ENCODE peak calls at places on chromosomes 1 and 21, in ten cellular contexts. T is testis, F is Panc1, R is tibial artery, B is heart left ventricle, W is neural progenitor cell, S is left ventricle myocardium inferior, H is K562, K is GM23338, N is H9. P is an unnamed sample.

GRCh38 chr1:5632814-5633213 is 359.4 kb downstream of the NPHP4 start:
- DNase-seq in T (no peak), F (no peak), R (no peak), B (no peak), W (no peak), S (no peak), H (no peak), K (no peak), N (no peak), P (no peak)

GRCh38 chr1:169595764-169596711 is 9.8 kb upstream of the F5 start:
- DNase-seq in T (peak; percentile 18), F (no peak), R (no peak), B (no peak), W (peak; percentile 60), S (no peak), H (no peak), K (peak; percentile 74), N (peak; percentile 74), P (peak; percentile 62)

GRCh38 chr1:224114787-224115175 is 870 bp downstream of the FBXO28 start:
- DNase-seq in T (no peak), F (no peak), R (no peak), B (no peak), W (peak; percentile 45), S (no peak), H (no peak), K (peak; percentile 52), N (no peak), P (no peak)

GRCh38 chr1:212667223-212668139 is 32.2 kb downstream of the BATF3 start:
- DNase-seq in T (peak; percentile 32), F (no peak), R (no peak), B (peak; percentile 45), W (no peak), S (no peak), H (peak; percentile 27), K (peak; percentile 39), N (peak; percentile 32), P (no peak)

GRCh38 chr1:44019398-44020044 is 11.7 kb downstream of the SLC6A9 start:
- DNase-seq in T (no peak), F (no peak), R (no peak), B (no peak), W (peak; percentile 45), S (no peak), H (no peak), K (no peak), N (no peak), P (no peak)

GRCh38 chr1:68174173-68175113 is 57.9 kb downstream of the WLS start:
- DNase-seq in T (peak; percentile 70), F (peak; percentile 84), R (peak; percentile 75), B (peak; percentile 46), W (peak; percentile 79), S (no peak), H (no peak), K (peak; percentile 17), N (no peak), P (peak; percentile 96)

GRCh38 chr1:41803656-41804055 is 115.1 kb downstream of the HIVEP3 start:
- DNase-seq in T (no peak), F (no peak), R (no peak), B (no peak), W (no peak), S (no peak), H (no peak), K (no peak), N (no peak), P (no peak)

GRCh38 chr1:235979716-235980338 is 85.1 kb downstream of the NID1 start:
- DNase-seq in T (peak; percentile 42), F (no peak), R (no peak), B (no peak), W (peak; percentile 34), S (no peak), H (no peak), K (no peak), N (no peak), P (no peak)

GRCh38 chr1:217847643-217848042 is 216.5 kb downstream of the SPATA17 start:
- DNase-seq in T (no peak), F (no peak), R (no peak), B (no peak), W (no peak), S (no peak), H (no peak), K (no peak), N (no peak), P (no peak)

GRCh38 chr1:117821782-117822447 is 107.5 kb downstream of the GDAP2 start:
- DNase-seq in T (no peak), F (peak; percentile 55), R (peak; percentile 68), B (peak; percentile 44), W (no peak), S (no peak), H (peak; percentile 76), K (peak; percentile 41), N (no peak), P (peak; percentile 92)

GRCh38 chr1:77759090-77760028 is at the start of gene USP33:
- DNase-seq in T (peak; percentile 94), F (no peak), R (peak; percentile 92), B (peak; percentile 91), W (peak; percentile 93), S (peak; percentile 90), H (peak; percentile 94), K (peak; percentile 96), N (peak; percentile 93), P (peak; percentile 82)

GRCh38 chr21:36478207-36478701 is 1.7 kb downstream of the CLDN14 start:
- DNase-seq in T (no peak), F (peak; percentile 45), R (no peak), B (no peak), W (no peak), S (no peak), H (no peak), K (no peak), N (no peak), P (peak; percentile 68)

GRCh38 chr1:66478116-66478515 is 55.8 kb upstream of the SGIP1 start:
- DNase-seq in T (no peak), F (no peak), R (no peak), B (no peak), W (no peak), S (no peak), H (no peak), K (no peak), N (no peak), P (no peak)

GRCh38 chr1:219533280-219533679 is 79.6 kb downstream of the ZC3H11B start:
- DNase-seq in T (no peak), F (no peak), R (no peak), B (no peak), W (no peak), S (no peak), H (no peak), K (no peak), N (no peak), P (no peak)

GRCh38 chr1:37692834-37693175 is 489 bp downstream of the CDCA8 start:
- DNase-seq in T (peak; percentile 20), F (no peak), R (no peak), B (no peak), W (no peak), S (no peak), H (peak; percentile 37), K (peak; percentile 39), N (no peak), P (no peak)

GRCh38 chr1:41541592-41541952 is 57.1 kb upstream of the EDN2 start:
- DNase-seq in T (no peak), F (no peak), R (no peak), B (no peak), W (no peak), S (no peak), H (no peak), K (no peak), N (no peak), P (no peak)

GRCh38 chr1:113976609-113977278 is 2.5 kb upstream of the OLFML3 start:
- DNase-seq in T (peak; percentile 23), F (no peak), R (no peak), B (no peak), W (peak; percentile 77), S (no peak), H (peak; percentile 47), K (peak; percentile 79), N (peak; percentile 62), P (peak; percentile 70)

GRCh38 chr1:244207935-244208244 is 156.8 kb downstream of the ZBTB18 start:
- DNase-seq in T (no peak), F (no peak), R (no peak), B (no peak), W (no peak), S (no peak), H (no peak), K (no peak), N (no peak), P (no peak)

GRCh38 chr1:193120604-193121166 is 1.1 kb upstream of the CDC73 start:
- DNase-seq in T (no peak), F (no peak), R (no peak), B (no peak), W (no peak), S (no peak), H (peak; percentile 60), K (no peak), N (no peak), P (no peak)

GRCh38 chr1:80155371-80155770 is 1148.8 kb upstream of the ADGRL4 start:
- DNase-seq in T (no peak), F (no peak), R (no peak), B (no peak), W (peak; percentile 52), S (no peak), H (no peak), K (peak; percentile 62), N (peak; percentile 43), P (peak; percentile 5)
- TF ChIP-seq CTCF in T (no peak), F (peak; percentile 14), R (no peak), B (no peak), W (peak; percentile 56), S (no peak), H (no peak), K (peak; percentile 65), N (peak; percentile 67), P (no peak)

GRCh38 chr1:15205586-15206346 is 41.3 kb upstream of the FHAD1 start:
- DNase-seq in T (no peak), F (no peak), R (no peak), B (no peak), W (no peak), S (no peak), H (no peak), K (no peak), N (no peak), P (no peak)
- H3K27ac ChIP-seq in T (no peak overlapping the region), F (no peak overlapping the region), R (no peak overlapping the region), B (no peak overlapping the region), W (no peak overlapping the region), S (no peak overlapping the region), H (no peak overlapping the region), K (peak overlapping the region; percentile 92), N (no peak overlapping the region), P (peak overlapping the region; percentile 96)

GRCh38 chr1:225995919-225996864 is 3.0 kb downstream of the SDE2 start:
- DNase-seq in T (no peak), F (no peak), R (no peak), B (no peak), W (no peak), S (no peak), H (peak; percentile 81), K (no peak), N (no peak), P (no peak)
- H3K4me1 ChIP-seq in T (peaks cover 5% of the 10 kb centered on the region), F (peaks cover 19% of the 10 kb centered on the region), R (peaks cover 40% of the 10 kb centered on the region), B (peaks cover 45% of the 10 kb centered on the region), W (peaks cover 12% of the 10 kb centered on the region), S (peaks cover 61% of the 10 kb centered on the region), H (peaks cover 14% of the 10 kb centered on the region), K (peaks cover 15% of the 10 kb centered on the region), N (peaks cover 2% of the 10 kb centered on the region), P (peaks cover 14% of the 10 kb centered on the region)

DNA sequence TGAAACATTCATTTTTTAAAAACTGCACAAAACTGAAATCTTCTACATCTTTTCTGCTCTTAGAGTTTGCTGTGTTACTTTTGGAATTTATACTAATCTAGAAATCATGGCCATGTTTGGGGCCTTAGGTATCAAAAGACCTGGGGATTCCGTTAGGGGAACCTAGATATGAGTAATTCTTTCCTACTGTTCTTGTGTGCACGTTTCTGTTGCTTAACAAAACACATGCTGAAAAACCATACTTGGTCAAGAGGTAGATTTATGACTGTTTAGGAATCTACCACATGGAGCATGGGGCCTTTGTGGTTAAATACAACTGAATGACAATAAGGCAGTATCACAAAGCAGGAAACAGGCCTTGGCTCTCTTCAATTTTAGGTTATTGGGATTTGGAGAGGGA is 291.9 kb upstream of the USP25 start:
- DNase-seq in T (no peak), F (no peak), R (no peak), B (no peak), W (no peak), S (no peak), H (no peak), K (peak; percentile 11), N (no peak), P (no peak)
- TF ChIP-seq CTCF in T (no peak), F (no peak), R (no peak), B (no peak), W (no peak), S (no peak), H (no peak), K (no peak), N (no peak), P (no peak)

P was measured in cardiac muscle cell.